ENCODE peak calls at places on chromosomes 11 and 22, in four cellular contexts. D is AG09309, T is mucosa of descending colon, C is AG04449. W is an unnamed sample.

GRCh38 chr11:70537576-70538571 is 139.5 kb downstream of the CTTN start:
- DNase-seq in C (no peak), T (peak; percentile 23), D (no peak), W (no peak)

GRCh38 chr11:128095459-128096096 is 491.8 kb downstream of the ETS1 start:
- DNase-seq in C (peak; percentile 58), D (peak; percentile 27), T (no peak), W (peak; percentile 90)

GRCh38 chr11:44235765-44236201 is 74.2 kb downstream of the ALX4 start:
- DNase-seq in D (no peak), C (no peak), T (no peak), W (no peak)

GRCh38 chr11:87299041-87299481 is 261.3 kb downstream of the TMEM135 start:
- DNase-seq in D (no peak), T (no peak), C (no peak), W (no peak)

GRCh38 chr11:65459552-65459951 is 37.0 kb downstream of the NEAT1 start:
- DNase-seq in T (peak; percentile 20), C (no peak), D (no peak), W (no peak)

GRCh38 chr11:123559418-123559817 is 95.0 kb downstream of the SCN3B start:
- DNase-seq in T (no peak), C (no peak), D (no peak), W (no peak)

GRCh38 chr11:20397281-20397680 is 9.8 kb downstream of the PRMT3 start:
- DNase-seq in T (no peak), D (peak; percentile 17), C (no peak), W (peak; percentile 25)

GRCh38 chr11:86416494-86416893 is 41.8 kb downstream of the CCDC81 start:
- DNase-seq in D (no peak), T (no peak), C (no peak), W (no peak)

GRCh38 chr22:38079804-38080203 is 4.2 kb downstream of the SLC16A8 start:
- DNase-seq in D (no peak), T (no peak), C (no peak), W (no peak)

GRCh38 chr22:46451741-46452140 is 85.7 kb downstream of the CELSR1 start:
- DNase-seq in C (no peak), D (no peak), T (no peak), W (no peak)

GRCh38 chr11:64841592-64842365 is 2.7 kb downstream of the CDC42BPG start:
- DNase-seq in D (no peak), C (no peak), T (no peak), W (no peak)

GRCh38 chr11:70152244-70152643 is 50.9 kb upstream of the FADD start:
- DNase-seq in T (no peak), C (no peak), D (no peak), W (no peak)

GRCh38 chr11:99773646-99774045 is 752.9 kb downstream of the CNTN5 start:
- DNase-seq in D (no peak), C (no peak), T (no peak), W (peak; percentile 16)

GRCh38 chr11:33778682-33779081 is 4.4 kb upstream of the FBXO3 start:
- DNase-seq in C (peak; percentile 76), T (no peak), D (peak; percentile 51), W (no peak)

GRCh38 chr11:78069465-78069864 is 5.8 kb downstream of the THRSP start:
- DNase-seq in T (no peak), D (no peak), C (no peak), W (no peak)

GRCh38 chr22:38014083-38014482 is 29.7 kb upstream of the SOX10 start:
- DNase-seq in D (no peak), T (no peak), C (no peak), W (no peak)

GRCh38 chr11:47177229-47177845 is 658 bp upstream of the ARFGAP2 start:
- DNase-seq in T (no peak), D (peak; percentile 50), C (no peak), W (no peak)

GRCh38 chr11:134033696-134034491 is 35.0 kb upstream of the JAM3 start:
- DNase-seq in D (peak; percentile 61), C (peak; percentile 38), T (peak; percentile 69), W (peak; percentile 74)

GRCh38 chr22:17922925-17923898 is 101.1 kb downstream of the MICAL3 start:
- DNase-seq in T (no peak), C (peak; percentile 57), D (peak; percentile 28), W (peak; percentile 60)

GRCh38 chr22:25929479-25929878 is 187.5 kb downstream of the MYO18B start:
- DNase-seq in C (no peak), T (no peak), D (no peak), W (no peak)

GRCh38 chr11:118939948-118940598 is 14.3 kb upstream of the BCL9L start:
- DNase-seq in C (no peak), T (peak; percentile 33), D (no peak), W (no peak)

GRCh38 chr11:38971141-38971540 is 2373.1 kb upstream of the RAG2 start:
- DNase-seq in T (no peak), C (no peak), D (no peak), W (no peak)

GRCh38 chr11:10918698-10919097 is 60.8 kb upstream of the ZBED5 start:
- DNase-seq in D (no peak), T (no peak), C (no peak), W (no peak)

GRCh38 chr11:126165366-126166156 is 45.9 kb downstream of the RPUSD4 start:
- DNase-seq in D (no peak), C (no peak), T (peak; percentile 61), W (no peak)

GRCh38 chr11:94649254-94649653 is 82.1 kb downstream of the PIWIL4 start:
- DNase-seq in C (no peak), T (no peak), D (no peak), W (no peak)

GRCh38 chr22:30181459-30182353 is 64.9 kb downstream of the LIF start:
- DNase-seq in C (no peak), T (no peak), D (no peak), W (no peak)

GRCh38 chr11:18521123-18521522 is 5.6 kb downstream of the TSG101 start:
- DNase-seq in C (no peak), T (no peak), D (no peak), W (no peak)

GRCh38 chr11:126061707-126062678 is 673 bp downstream of the CDON start:
- DNase-seq in C (no peak), D (no peak), T (no peak), W (no peak)

GRCh38 chr11:66048525-66049313 is at the start of gene GAL3ST3:
- DNase-seq in D (no peak), T (no peak), C (no peak), W (no peak)

GRCh38 chr11:72831521-72832300 is 17.5 kb downstream of the ATG16L2 start:
- DNase-seq in C (no peak), T (peak; percentile 89), D (no peak), W (no peak)

GRCh38 chr22:39927544-39927943 is 26.7 kb downstream of the GRAP2 start:
- DNase-seq in C (no peak), D (no peak), T (no peak), W (no peak)
- TF ChIP-seq CTCF in C (no peak), D (no peak), T (no peak), W (no peak)

GRCh38 chr11:120243221-120243620 is 3.3 kb downstream of the POU2F3 start:
- DNase-seq in T (no peak), C (no peak), D (no peak), W (no peak)

GRCh38 chr11:120240866-120241265 is 926 bp downstream of the POU2F3 start:
- DNase-seq in D (no peak), C (no peak), T (no peak), W (no peak)

GRCh38 chr11:120241277-120241676 is 1.3 kb downstream of the POU2F3 start:
- DNase-seq in C (no peak), D (no peak), T (no peak), W (no peak)

GRCh38 chr11:120238968-120239620 is 846 bp upstream of the POU2F3 start:
- DNase-seq in T (no peak), C (no peak), D (no peak), W (no peak)

DNA sequence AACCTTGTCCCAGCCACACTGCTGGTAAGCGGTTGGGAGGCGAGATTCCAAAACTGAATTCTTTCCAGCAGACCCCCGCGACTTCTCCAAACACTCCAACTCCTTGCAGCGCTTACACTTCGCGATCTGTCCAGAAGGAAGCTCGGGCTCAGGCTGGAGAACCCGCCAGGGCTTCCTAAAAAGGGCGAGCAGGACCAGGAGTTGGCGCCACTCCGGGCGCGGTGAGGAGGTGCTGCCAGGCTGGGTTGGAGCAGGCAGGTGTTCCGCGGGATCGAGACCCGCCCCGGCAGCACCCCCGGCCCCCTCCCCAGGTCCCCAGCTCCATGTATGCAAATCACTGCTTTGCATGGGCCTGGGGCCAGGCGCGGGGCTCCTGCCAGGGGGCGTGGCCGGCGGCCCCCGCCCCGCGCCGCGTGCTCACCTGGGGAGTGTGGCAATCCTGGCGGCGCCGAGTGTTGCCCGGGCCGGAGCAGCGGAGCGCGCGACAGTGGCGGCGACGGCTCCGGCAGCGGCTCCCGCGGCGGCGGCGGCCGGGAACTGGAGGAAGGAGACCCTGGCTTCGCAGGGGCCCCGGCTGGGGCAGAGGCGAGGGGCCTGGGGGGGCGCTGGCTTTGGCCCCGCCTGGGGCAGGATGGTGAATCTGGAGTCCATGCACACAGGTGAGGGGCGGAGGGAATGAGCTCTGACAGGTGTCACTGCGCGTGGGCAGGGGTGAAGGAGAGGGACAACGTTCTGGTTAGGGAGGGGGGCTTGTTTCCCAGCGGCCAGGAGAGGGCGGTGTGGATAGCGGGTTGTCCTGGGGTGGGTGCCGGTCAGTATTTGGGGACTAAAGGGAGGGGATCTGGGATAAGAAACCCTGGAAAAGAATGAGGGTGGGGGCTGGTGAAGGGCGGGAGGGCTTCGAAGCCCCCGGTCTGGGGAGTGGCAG is at the start of gene POU2F3:
- DNase-seq in D (no peak), C (no peak), T (peak; percentile 48), W (no peak)
- TF ChIP-seq CTCF in D (no peak), C (peak; percentile 3), T (no peak), W (peak; percentile 48)

GRCh38 chr22:22988150-22988549 is 82.2 kb upstream of the GNAZ start:
- DNase-seq in C (no peak), D (no peak), T (no peak), W (no peak)

GRCh38 chr22:22986008-22986407 is 84.3 kb upstream of the GNAZ start:
- DNase-seq in D (no peak), C (no peak), T (no peak), W (no peak)

GRCh38 chr22:22984967-22985366 is 85.4 kb upstream of the GNAZ start:
- DNase-seq in D (no peak), T (no peak), C (no peak), W (no peak)

GRCh38 chr22:22988785-22989184 is 81.5 kb upstream of the GNAZ start:
- DNase-seq in T (no peak), C (no peak), D (no peak), W (no peak)

DNA sequence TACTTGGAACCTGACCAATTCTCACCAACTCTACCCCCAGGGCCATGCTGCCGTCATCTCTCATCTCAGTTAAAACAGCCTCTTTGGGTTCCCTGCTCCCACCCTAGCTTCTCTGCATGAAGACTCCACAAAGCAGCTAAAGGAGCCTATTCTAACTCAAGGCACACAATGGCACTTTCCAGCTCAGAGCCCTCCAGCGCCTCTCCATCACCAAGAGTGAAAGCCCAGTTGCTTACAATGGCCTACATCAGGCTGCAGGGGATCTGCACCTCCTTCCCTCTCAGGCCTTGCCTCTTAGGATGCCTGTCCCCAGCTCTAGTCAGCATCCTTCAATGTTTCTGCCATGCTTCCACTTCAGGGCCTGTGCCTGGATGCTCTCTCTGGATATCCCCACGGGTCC is 83.7 kb upstream of the GNAZ start:
- DNase-seq in T (no peak), D (no peak), C (no peak), W (no peak)
- TF ChIP-seq CTCF in T (no peak), D (no peak), C (no peak), W (no peak)

DNA sequence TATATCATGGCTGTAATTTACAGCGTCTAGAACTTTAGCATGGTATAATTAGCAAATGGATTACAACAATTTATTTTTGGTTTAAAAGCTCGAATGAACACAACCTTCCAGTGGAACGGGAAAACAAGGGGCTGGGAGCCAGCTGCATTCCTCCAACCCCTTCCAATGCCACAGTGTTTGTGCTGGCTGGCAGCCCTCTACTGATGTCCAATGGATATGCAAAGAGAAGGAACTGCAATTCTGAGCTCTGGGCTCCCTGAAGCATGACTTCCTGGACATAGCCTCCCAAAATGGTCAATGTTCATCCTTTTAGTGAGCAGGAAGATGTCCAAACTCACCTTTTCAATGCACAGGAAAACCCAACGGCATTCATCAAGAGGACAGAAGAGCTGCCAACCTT is 288.3 kb downstream of the TENM4 start:
- DNase-seq in D (no peak), T (no peak), C (no peak), W (no peak)
- TF ChIP-seq CTCF in D (no peak), T (no peak), C (no peak), W (no peak)

W was measured in kidney epithelial cell.